ENCODE peak calls at places on chromosome 9, in nine cellular contexts. One of them, this sample, is unnamed.
A peak's percentile ranks its signal among the peaks of the same experiment; 100 is the strongest.

GRCh38 chr9:127557466-127557869 is 54.6 kb upstream of the STXBP1 start:
- DNase-seq in ovary: peak; percentile 59
- DNase-seq in stomach: no peak
- DNase-seq in transverse colon: no peak
- DNase-seq in A549: no peak
- DNase-seq in tibial nerve: no peak
- DNase-seq in SK-N-SH: peak; percentile 91
- DNase-seq in suprapubic skin: no peak
- DNase-seq in H1: no peak
- DNase-seq in this sample: no peak

GRCh38 chr9:105484226-105484625 is 36.4 kb downstream of the FSD1L start:
- DNase-seq in ovary: no peak
- DNase-seq in stomach: no peak
- DNase-seq in transverse colon: no peak
- DNase-seq in A549: no peak
- DNase-seq in tibial nerve: no peak
- DNase-seq in SK-N-SH: no peak
- DNase-seq in suprapubic skin: no peak
- DNase-seq in H1: no peak
- DNase-seq in this sample: no peak

GRCh38 chr9:88143944-88144343 is 5.7 kb upstream of the SPATA31C2 start:
- DNase-seq in ovary: no peak
- DNase-seq in stomach: no peak
- DNase-seq in transverse colon: no peak
- DNase-seq in A549: no peak
- DNase-seq in tibial nerve: no peak
- DNase-seq in SK-N-SH: no peak
- DNase-seq in suprapubic skin: no peak
- DNase-seq in H1: no peak
- DNase-seq in this sample: no peak

GRCh38 chr9:89592201-89592815 is 12.5 kb upstream of the GADD45G start:
- DNase-seq in ovary: no peak
- DNase-seq in stomach: no peak
- DNase-seq in transverse colon: no peak
- DNase-seq in A549: no peak
- DNase-seq in tibial nerve: no peak
- DNase-seq in SK-N-SH: no peak
- DNase-seq in suprapubic skin: no peak
- DNase-seq in H1: no peak
- DNase-seq in this sample: no peak

GRCh38 chr9:123135458-123135857 is 102.0 kb downstream of the GPR21 start:
- DNase-seq in ovary: no peak
- DNase-seq in stomach: no peak
- DNase-seq in transverse colon: no peak
- DNase-seq in A549: no peak
- DNase-seq in tibial nerve: no peak
- DNase-seq in SK-N-SH: no peak
- DNase-seq in suprapubic skin: no peak
- DNase-seq in H1: no peak
- DNase-seq in this sample: no peak

GRCh38 chr9:134777153-134777552 is 103.5 kb upstream of the FCN2 start:
- DNase-seq in ovary: no peak
- DNase-seq in stomach: no peak
- DNase-seq in transverse colon: no peak
- DNase-seq in A549: no peak
- DNase-seq in tibial nerve: no peak
- DNase-seq in SK-N-SH: no peak
- DNase-seq in suprapubic skin: no peak
- DNase-seq in H1: no peak
- DNase-seq in this sample: no peak

GRCh38 chr9:96116275-96117051 is 185.5 kb downstream of the HSD17B3 start:
- DNase-seq in ovary: no peak
- DNase-seq in stomach: peak; percentile 78
- DNase-seq in transverse colon: peak; percentile 47
- DNase-seq in A549: no peak
- DNase-seq in tibial nerve: no peak
- DNase-seq in SK-N-SH: peak; percentile 50
- DNase-seq in suprapubic skin: no peak
- DNase-seq in H1: no peak
- DNase-seq in this sample: peak; percentile 88

GRCh38 chr9:71683598-71684235 is 84.6 kb downstream of the CEMIP2 start:
- DNase-seq in ovary: peak; percentile 27
- DNase-seq in stomach: no peak
- DNase-seq in transverse colon: no peak
- DNase-seq in A549: no peak
- DNase-seq in tibial nerve: peak; percentile 29
- DNase-seq in SK-N-SH: peak; percentile 1
- DNase-seq in suprapubic skin: peak; percentile 75
- DNase-seq in H1: peak; percentile 51
- DNase-seq in this sample: no peak

GRCh38 chr9:98794802-98795201 is 1.6 kb downstream of the ANKS6 start:
- DNase-seq in ovary: no peak
- DNase-seq in stomach: no peak
- DNase-seq in transverse colon: no peak
- DNase-seq in A549: no peak
- DNase-seq in tibial nerve: no peak
- DNase-seq in SK-N-SH: no peak
- DNase-seq in suprapubic skin: no peak
- DNase-seq in H1: no peak
- DNase-seq in this sample: no peak

GRCh38 chr9:26650325-26650724 is 242.3 kb downstream of the CAAP1 start:
- DNase-seq in ovary: no peak
- DNase-seq in stomach: no peak
- DNase-seq in transverse colon: no peak
- DNase-seq in A549: no peak
- DNase-seq in tibial nerve: no peak
- DNase-seq in SK-N-SH: no peak
- DNase-seq in suprapubic skin: no peak
- DNase-seq in H1: no peak
- DNase-seq in this sample: no peak

GRCh38 chr9:99210572-99210971 is 11.2 kb downstream of the ALG2 start:
- DNase-seq in ovary: no peak
- DNase-seq in stomach: no peak
- DNase-seq in transverse colon: no peak
- DNase-seq in A549: no peak
- DNase-seq in tibial nerve: no peak
- DNase-seq in SK-N-SH: no peak
- DNase-seq in suprapubic skin: no peak
- DNase-seq in H1: no peak
- DNase-seq in this sample: no peak

GRCh38 chr9:77827104-77827784 is 179.1 kb upstream of the GNA14 start:
- DNase-seq in ovary: no peak
- DNase-seq in stomach: no peak
- DNase-seq in transverse colon: no peak
- DNase-seq in A549: no peak
- DNase-seq in tibial nerve: no peak
- DNase-seq in SK-N-SH: no peak
- DNase-seq in suprapubic skin: no peak
- DNase-seq in H1: no peak
- DNase-seq in this sample: no peak

GRCh38 chr9:74496819-74497749 is at the start of gene RORB:
- DNase-seq in ovary: peak; percentile 24
- DNase-seq in stomach: peak; percentile 54
- DNase-seq in transverse colon: peak; percentile 35
- DNase-seq in A549: no peak
- DNase-seq in tibial nerve: peak; percentile 18
- DNase-seq in SK-N-SH: peak; percentile 93
- DNase-seq in suprapubic skin: peak; percentile 71
- DNase-seq in H1: no peak
- DNase-seq in this sample: peak; percentile 71

GRCh38 chr9:119284118-119284517 is 85.1 kb downstream of the BRINP1 start:
- DNase-seq in ovary: no peak
- DNase-seq in stomach: no peak
- DNase-seq in transverse colon: no peak
- DNase-seq in A549: no peak
- DNase-seq in tibial nerve: no peak
- DNase-seq in SK-N-SH: peak; percentile 28
- DNase-seq in suprapubic skin: no peak
- DNase-seq in H1: no peak
- DNase-seq in this sample: no peak

GRCh38 chr9:106887066-106887465 is 24.1 kb downstream of the ZNF462 start:
- DNase-seq in ovary: no peak
- DNase-seq in stomach: no peak
- DNase-seq in transverse colon: no peak
- DNase-seq in A549: no peak
- DNase-seq in tibial nerve: no peak
- DNase-seq in SK-N-SH: no peak
- DNase-seq in suprapubic skin: no peak
- DNase-seq in H1: no peak
- DNase-seq in this sample: no peak

GRCh38 chr9:106890621-106891020 is 27.7 kb downstream of the ZNF462 start:
- DNase-seq in ovary: no peak
- DNase-seq in stomach: no peak
- DNase-seq in transverse colon: no peak
- DNase-seq in A549: no peak
- DNase-seq in tibial nerve: no peak
- DNase-seq in SK-N-SH: no peak
- DNase-seq in suprapubic skin: no peak
- DNase-seq in H1: no peak
- DNase-seq in this sample: no peak

GRCh38 chr9:106886111-106887046 is 23.4 kb downstream of the ZNF462 start:
- DNase-seq in ovary: no peak
- DNase-seq in stomach: no peak
- DNase-seq in transverse colon: no peak
- DNase-seq in A549: no peak
- DNase-seq in tibial nerve: no peak
- DNase-seq in SK-N-SH: no peak
- DNase-seq in suprapubic skin: no peak
- DNase-seq in H1: no peak
- DNase-seq in this sample: no peak

GRCh38 chr9:106891286-106891685 is 28.3 kb downstream of the ZNF462 start:
- DNase-seq in ovary: no peak
- DNase-seq in stomach: no peak
- DNase-seq in transverse colon: no peak
- DNase-seq in A549: no peak
- DNase-seq in tibial nerve: no peak
- DNase-seq in SK-N-SH: no peak
- DNase-seq in suprapubic skin: no peak
- DNase-seq in H1: no peak
- DNase-seq in this sample: no peak

DNA sequence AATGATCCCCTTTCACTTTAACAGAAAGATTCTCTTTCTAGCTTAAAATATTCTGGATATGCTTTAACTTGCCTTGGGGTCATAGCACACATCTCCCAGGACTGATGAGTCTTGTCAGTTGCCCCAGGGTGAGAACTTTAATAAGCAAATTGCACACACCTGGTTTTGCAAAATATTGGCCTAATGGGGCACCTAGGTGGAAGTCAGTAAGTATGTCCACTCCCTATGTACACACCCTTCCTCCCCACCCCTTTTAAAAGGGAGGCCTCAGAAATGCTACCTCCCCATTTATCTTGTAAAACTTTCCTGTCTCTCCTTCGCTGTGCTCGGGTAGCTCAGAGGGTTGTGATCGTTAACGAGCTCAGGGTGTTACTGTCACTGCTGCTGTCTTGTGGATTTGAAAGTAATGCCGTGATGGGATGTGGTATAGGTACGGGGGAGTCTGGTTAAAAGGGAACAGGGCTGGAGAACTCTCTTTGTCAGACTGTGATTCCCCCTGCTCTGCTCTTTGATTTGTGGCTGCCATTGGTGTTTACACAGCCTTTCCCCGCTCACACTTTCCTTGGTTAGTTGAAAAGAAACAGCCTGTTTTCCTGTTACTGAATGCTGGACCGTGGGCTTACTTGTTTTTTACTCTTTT is 26.1 kb downstream of the ZNF462 start:
- DNase-seq in ovary: no peak
- DNase-seq in stomach: no peak
- DNase-seq in transverse colon: no peak
- DNase-seq in A549: no peak
- DNase-seq in tibial nerve: no peak
- DNase-seq in SK-N-SH: no peak
- DNase-seq in suprapubic skin: no peak
- DNase-seq in H1: no peak
- DNase-seq in this sample: no peak
- TF ChIP-seq EP300 in ovary: no peak
- TF ChIP-seq EP300 in stomach: no peak
- TF ChIP-seq EP300 in transverse colon: no peak
- TF ChIP-seq EP300 in A549: no peak
- TF ChIP-seq EP300 in tibial nerve: no peak
- TF ChIP-seq EP300 in SK-N-SH: no peak
- TF ChIP-seq EP300 in suprapubic skin: no peak
- TF ChIP-seq EP300 in H1: no peak
- TF ChIP-seq EP300 in this sample: no peak

DNA sequence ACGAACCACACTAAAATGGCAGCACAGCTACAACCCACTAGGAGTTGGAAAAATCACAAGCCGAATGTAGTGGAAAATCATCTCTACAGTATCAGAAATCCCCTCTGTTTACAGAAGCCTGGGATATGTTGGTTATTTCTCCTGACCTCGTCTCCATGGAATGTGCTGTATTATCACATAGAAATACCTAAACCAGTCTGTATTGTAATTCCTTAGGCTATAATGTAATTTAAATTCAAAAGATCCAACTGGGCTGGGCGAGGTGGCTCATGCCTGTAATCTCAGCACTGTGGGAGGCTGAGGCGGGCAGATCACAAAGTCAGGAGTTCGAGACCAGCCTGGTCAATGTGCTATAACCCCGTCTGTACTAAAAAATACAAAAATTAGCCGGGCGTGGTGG is 244.8 kb upstream of the MPDZ start:
- DNase-seq in ovary: no peak
- DNase-seq in stomach: no peak
- DNase-seq in transverse colon: no peak
- DNase-seq in A549: no peak
- DNase-seq in tibial nerve: no peak
- DNase-seq in SK-N-SH: no peak
- DNase-seq in suprapubic skin: no peak
- DNase-seq in H1: no peak
- DNase-seq in this sample: no peak
- TF ChIP-seq EP300 in ovary: no peak
- TF ChIP-seq EP300 in stomach: no peak
- TF ChIP-seq EP300 in transverse colon: no peak
- TF ChIP-seq EP300 in A549: no peak
- TF ChIP-seq EP300 in tibial nerve: no peak
- TF ChIP-seq EP300 in SK-N-SH: no peak
- TF ChIP-seq EP300 in suprapubic skin: no peak
- TF ChIP-seq EP300 in H1: no peak
- TF ChIP-seq EP300 in this sample: no peak

DNA sequence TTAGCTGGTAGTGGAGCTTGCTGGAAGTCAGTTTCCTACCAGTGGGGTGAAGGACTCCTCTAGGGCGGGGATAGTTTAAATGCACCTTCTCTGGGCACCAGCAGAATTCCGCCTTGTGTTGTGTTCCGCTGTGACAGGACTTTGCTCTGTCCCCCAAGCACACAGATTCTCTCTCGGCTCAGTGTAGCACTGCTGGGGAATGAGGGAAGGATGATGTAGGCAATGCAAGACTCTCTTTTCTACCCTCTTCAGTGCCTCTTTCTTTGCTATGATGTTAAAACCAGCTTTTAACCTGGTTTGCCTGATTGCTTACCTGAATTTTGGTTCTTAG is 155.2 kb upstream of the SH3GL2 start:
- DNase-seq in ovary: no peak
- DNase-seq in stomach: no peak
- DNase-seq in transverse colon: no peak
- DNase-seq in A549: no peak
- DNase-seq in tibial nerve: no peak
- DNase-seq in SK-N-SH: no peak
- DNase-seq in suprapubic skin: no peak
- DNase-seq in H1: no peak
- DNase-seq in this sample: no peak
- TF ChIP-seq EP300 in ovary: no peak
- TF ChIP-seq EP300 in stomach: no peak
- TF ChIP-seq EP300 in transverse colon: no peak
- TF ChIP-seq EP300 in A549: no peak
- TF ChIP-seq EP300 in tibial nerve: no peak
- TF ChIP-seq EP300 in SK-N-SH: no peak
- TF ChIP-seq EP300 in suprapubic skin: no peak
- TF ChIP-seq EP300 in H1: no peak
- TF ChIP-seq EP300 in this sample: no peak

GRCh38 chr9:22446589-22446949 is at the start of gene DMRTA1:
- DNase-seq in ovary: peak; percentile 65
- DNase-seq in stomach: peak; percentile 87
- DNase-seq in transverse colon: peak; percentile 72
- DNase-seq in A549: peak; percentile 80
- DNase-seq in tibial nerve: peak; percentile 59
- DNase-seq in SK-N-SH: peak; percentile 42
- DNase-seq in suprapubic skin: peak; percentile 78
- DNase-seq in H1: peak; percentile 33
- DNase-seq in this sample: peak; percentile 91
- TF ChIP-seq EP300 in ovary: no peak
- TF ChIP-seq EP300 in stomach: no peak
- TF ChIP-seq EP300 in transverse colon: no peak
- TF ChIP-seq EP300 in A549: no peak
- TF ChIP-seq EP300 in tibial nerve: peak; percentile 58
- TF ChIP-seq EP300 in SK-N-SH: no peak
- TF ChIP-seq EP300 in suprapubic skin: no peak
- TF ChIP-seq EP300 in H1: no peak
- TF ChIP-seq EP300 in this sample: no peak

This sample was measured in sigmoid colon.